ENCODE peak calls at places on chromosomes 12 and 14, in eight cellular contexts. Z is psoas muscle; T is K562; B is kidney epithelial cell; K is mucosa of descending colon; H is stimulated activated CD4-positive, alpha-beta T cell treated with anti-CD3 and anti-CD28 coated beads, Interleukin-4, amount 100 ng/mL, for 1 hour; M is endodermal cell; R is foreskin fibroblast. J is an unnamed sample.
A peak's percentile ranks its signal among the peaks of the same experiment; 100 is the strongest.

GRCh38 chr12:11719678-11720099 is 70.2 kb downstream of the ETV6 start:
- DNase-seq in Z (peak; percentile 60), T (no peak), B (peak; percentile 76), K (no peak), H (peak; percentile 40), M (peak; percentile 84), R (peak; percentile 95), J (peak; percentile 67)

GRCh38 chr14:59100203-59100602 is 88.3 kb upstream of the DAAM1 start:
- DNase-seq in Z (no peak), T (no peak), B (no peak), K (no peak), H (no peak), M (no peak), R (no peak), J (no peak)

GRCh38 chr12:92899388-92900001 is 29.6 kb downstream of the EEA1 start:
- DNase-seq in Z (peak; percentile 87), T (no peak), B (peak; percentile 95), K (peak; percentile 35), H (no peak), M (peak; percentile 72), R (peak; percentile 98), J (peak; percentile 75)

GRCh38 chr12:65408448-65408847 is 130.0 kb downstream of the MSRB3 start:
- DNase-seq in Z (no peak), T (no peak), B (no peak), K (no peak), H (no peak), M (no peak), R (no peak), J (no peak)

GRCh38 chr12:18634382-18634781 is 103.4 kb downstream of the PLCZ1 start:
- DNase-seq in Z (no peak), T (no peak), B (no peak), K (no peak), H (no peak), M (no peak), R (no peak), J (no peak)

GRCh38 chr14:76489667-76490066 is 113.7 kb downstream of the ESRRB start:
- DNase-seq in Z (no peak), T (no peak), B (no peak), K (no peak), H (no peak), M (no peak), R (no peak), J (no peak)

GRCh38 chr12:107903377-107904061 is 129.0 kb downstream of the ASCL4 start:
- DNase-seq in Z (peak; percentile 73), T (peak; percentile 92), B (no peak), K (peak; percentile 89), H (peak; percentile 19), M (peak; percentile 96), R (peak; percentile 47), J (peak; percentile 74)

GRCh38 chr12:100268835-100269564 is 2.0 kb downstream of the SCYL2 start:
- DNase-seq in Z (no peak), T (no peak), B (no peak), K (no peak), H (no peak), M (no peak), R (peak; percentile 23), J (no peak)

GRCh38 chr14:105026033-105026785 is 5.3 kb upstream of the CDCA4 start:
- DNase-seq in Z (no peak), T (no peak), B (no peak), K (no peak), H (no peak), M (no peak), R (peak; percentile 69), J (no peak)

GRCh38 chr14:75794615-75795038 is 133.6 kb downstream of the TTLL5 start:
- DNase-seq in Z (no peak), T (no peak), B (peak; percentile 25), K (no peak), H (no peak), M (no peak), R (peak; percentile 69), J (no peak)

GRCh38 chr12:68446896-68447806 is 115.0 kb upstream of the MDM1 start:
- DNase-seq in Z (no peak), T (no peak), B (no peak), K (no peak), H (no peak), M (peak; percentile 76), R (peak; percentile 57), J (no peak)

GRCh38 chr14:64654072-64654899 is 49.9 kb upstream of the PLEKHG3 start:
- DNase-seq in Z (no peak), T (no peak), B (no peak), K (no peak), H (no peak), M (no peak), R (peak; percentile 85), J (no peak)

GRCh38 chr12:3293013-3293412 is 198.0 kb upstream of the PRMT8 start:
- DNase-seq in Z (no peak), T (no peak), B (no peak), K (no peak), H (no peak), M (no peak), R (no peak), J (no peak)

GRCh38 chr14:33679461-33680225 is 271.2 kb downstream of the EGLN3 start:
- DNase-seq in Z (no peak), T (no peak), B (peak; percentile 31), K (no peak), H (no peak), M (no peak), R (peak; percentile 85), J (no peak)

GRCh38 chr12:6965026-6965661 is 5.3 kb downstream of the PHB2 start:
- DNase-seq in Z (peak; percentile 93), T (peak; percentile 55), B (no peak), K (peak; percentile 92), H (peak; percentile 87), M (peak; percentile 98), R (peak; percentile 94), J (peak; percentile 92)

GRCh38 chr14:89466460-89466859 is 49.4 kb upstream of the FOXN3 start:
- DNase-seq in Z (no peak), T (no peak), B (no peak), K (no peak), H (no peak), M (peak; percentile 73), R (no peak), J (no peak)

GRCh38 chr14:101072531-101072930 is 169.0 kb upstream of the RTL1 start:
- DNase-seq in Z (no peak), T (no peak), B (no peak), K (no peak), H (no peak), M (peak; percentile 61), R (no peak), J (no peak)

GRCh38 chr14:97491697-97492096 is 694.5 kb downstream of the VRK1 start:
- DNase-seq in Z (no peak), T (no peak), B (no peak), K (no peak), H (no peak), M (no peak), R (no peak), J (no peak)

GRCh38 chr14:65242732-65243134 is 140.4 kb upstream of the MAX start:
- DNase-seq in Z (no peak), T (no peak), B (no peak), K (no peak), H (no peak), M (no peak), R (no peak), J (no peak)

GRCh38 chr14:72686832-72687231 is 207.1 kb downstream of the DPF3 start:
- DNase-seq in Z (no peak), T (no peak), B (no peak), K (no peak), H (no peak), M (no peak), R (peak; percentile 61), J (no peak)

GRCh38 chr14:68781161-68782021 is 11.5 kb downstream of the ZFP36L1 start:
- DNase-seq in Z (peak; percentile 54), T (peak; percentile 36), B (no peak), K (peak; percentile 77), H (no peak), M (peak; percentile 50), R (no peak), J (peak; percentile 79)

GRCh38 chr12:132886529-132887477 is 602 bp downstream of the CHFR start:
- DNase-seq in Z (no peak), T (no peak), B (no peak), K (no peak), H (no peak), M (no peak), R (peak; percentile 26), J (no peak)

GRCh38 chr14:94009767-94010166 is 12.7 kb downstream of the CCDC197 start:
- DNase-seq in Z (peak; percentile 20), T (no peak), B (peak; percentile 75), K (no peak), H (no peak), M (no peak), R (peak; percentile 61), J (no peak)

GRCh38 chr14:33782923-33783322 is 168.0 kb downstream of the EGLN3 start:
- DNase-seq in Z (no peak), T (no peak), B (no peak), K (no peak), H (no peak), M (no peak), R (no peak), J (no peak)